ENCODE peak calls at places on chromosomes 11 and 22, in six cellular contexts. Z is colonic mucosa, K is uterus, R is SJSA1, C is heart left ventricle, G is brain microvascular endothelial cell. W is an unnamed sample.

GRCh38 chr22:32533265-32534068 is 58.9 kb downstream of the FBXO7 start:
- DNase-seq in C (no peak), Z (no peak), R (peak), G (peak), K (peak), W (peak)

GRCh38 chr22:41355895-41356294 is 25.8 kb upstream of the TEF start:
- DNase-seq in K (no peak), G (no peak), C (no peak), R (no peak), Z (no peak), W (no peak)

GRCh38 chr22:48263431-48263765 is 1500.9 kb downstream of the TBC1D22A start:
- DNase-seq in R (no peak), C (no peak), G (no peak), Z (no peak), K (no peak), W (no peak)

GRCh38 chr22:47059701-47060161 is 297.3 kb downstream of the TBC1D22A start:
- DNase-seq in C (no peak), R (no peak), K (no peak), G (no peak), Z (no peak), W (no peak)

GRCh38 chr22:44445307-44445680 is 52.7 kb downstream of the RTL6 start:
- DNase-seq in R (no peak), G (no peak), Z (no peak), C (no peak), K (no peak), W (no peak)

GRCh38 chr11:126354631-126355323 is 709 bp upstream of the ST3GAL4 start:
- DNase-seq in C (peak), Z (no peak), K (no peak), G (no peak), R (no peak), W (no peak)

GRCh38 chr11:128342511-128343133 is 244.7 kb downstream of the ETS1 start:
- DNase-seq in Z (peak), G (peak), R (peak), K (peak), C (peak), W (peak)

GRCh38 chr11:57873196-57873911 is 111.8 kb downstream of the CTNND1 start:
- DNase-seq in C (no peak), G (no peak), R (no peak), Z (no peak), K (no peak), W (no peak)

GRCh38 chr11:119284344-119285157 is 32.4 kb downstream of the MCAM start:
- DNase-seq in K (no peak), C (no peak), G (no peak), Z (no peak), R (no peak), W (no peak)

GRCh38 chr11:71302911-71303310 is 50.5 kb upstream of the SHANK2 start:
- DNase-seq in C (no peak), G (no peak), K (no peak), R (no peak), Z (no peak), W (no peak)

GRCh38 chr22:31046591-31047226 is 34.4 kb upstream of the SMTN start:
- DNase-seq in G (no peak), K (peak), R (no peak), Z (no peak), C (peak), W (peak)

GRCh38 chr11:28677719-28678118 is 569.5 kb downstream of the METTL15 start:
- DNase-seq in Z (no peak), K (no peak), G (no peak), C (no peak), R (no peak), W (no peak)

GRCh38 chr22:41446639-41447434 is at the start of gene TOB2:
- DNase-seq in G (peak), K (peak), R (peak), Z (peak), C (peak), W (peak)

GRCh38 chr11:58957922-58958321 is 18.6 kb downstream of the GLYATL1 start:
- DNase-seq in C (no peak), G (no peak), Z (no peak), R (no peak), K (no peak), W (no peak)

GRCh38 chr22:26161746-26162145 is 7.5 kb upstream of the SEZ6L start:
- DNase-seq in R (no peak), C (no peak), Z (no peak), K (no peak), G (no peak), W (no peak)

GRCh38 chr11:93577291-93577690 is 34.1 kb upstream of the SMCO4 start:
- DNase-seq in G (peak), Z (no peak), K (no peak), C (no peak), R (peak), W (no peak)

GRCh38 chr22:46350111-46350510 is 14.6 kb downstream of the TRMU start:
- DNase-seq in C (no peak), R (no peak), Z (no peak), K (no peak), G (no peak), W (no peak)

GRCh38 chr11:69123593-69124545 is 31.9 kb upstream of the SMIM38 start:
- DNase-seq in R (no peak), Z (no peak), K (no peak), C (no peak), G (no peak), W (no peak)

GRCh38 chr11:74347381-74347780 is 35.9 kb upstream of the P4HA3 start:
- DNase-seq in R (no peak), K (no peak), G (no peak), Z (no peak), C (no peak), W (no peak)

GRCh38 chr11:92269021-92269420 is 44.4 kb downstream of the FAT3 start:
- DNase-seq in G (peak), K (no peak), Z (no peak), C (no peak), R (peak), W (peak)

GRCh38 chr11:76135491-76135890 is 70.8 kb downstream of the WNT11 start:
- DNase-seq in R (no peak), C (no peak), Z (no peak), G (no peak), K (no peak), W (no peak)

GRCh38 chr11:28877366-28877765 is 769.2 kb downstream of the METTL15 start:
- DNase-seq in R (no peak), Z (no peak), G (no peak), K (no peak), C (no peak), W (no peak)

GRCh38 chr11:64059339-64060176 is 23.8 kb downstream of the FLRT1 start:
- DNase-seq in G (no peak), R (no peak), K (no peak), Z (no peak), C (no peak), W (no peak)

GRCh38 chr11:63851354-63851753 is 12.4 kb downstream of the MARK2 start:
- DNase-seq in G (no peak), K (no peak), Z (no peak), R (no peak), C (no peak), W (no peak)

GRCh38 chr22:31585161-31585859 is 76.7 kb downstream of the PISD start:
- DNase-seq in R (no peak), G (peak), Z (no peak), C (no peak), K (no peak), W (no peak)

GRCh38 chr11:131375421-131375820 is 5.0 kb downstream of the NTM start:
- DNase-seq in G (no peak), Z (no peak), C (no peak), R (no peak), K (no peak), W (no peak)

GRCh38 chr11:46504817-46505613 is 88.8 kb downstream of the AMBRA1 start:
- DNase-seq in R (peak), K (no peak), Z (no peak), G (peak), C (no peak), W (no peak)

GRCh38 chr11:46597609-46598219 is 3.9 kb upstream of the AMBRA1 start:
- DNase-seq in Z (no peak), R (no peak), C (no peak), K (no peak), G (peak), W (no peak)

GRCh38 chr11:109798521-109798920 is 294.7 kb upstream of the ZC3H12C start:
- DNase-seq in K (no peak), G (no peak), C (no peak), R (no peak), Z (no peak), W (no peak)

GRCh38 chr22:41197808-41198585 is 7.1 kb upstream of the L3MBTL2 start:
- DNase-seq in K (no peak), C (peak), Z (peak), G (no peak), R (peak), W (peak)

GRCh38 chr22:38177926-38178604 is 3.6 kb downstream of the PLA2G6 start:
- DNase-seq in R (peak), K (peak), C (no peak), G (peak), Z (peak), W (peak)

GRCh38 chr11:121157756-121158155 is 56.7 kb downstream of the TECTA start:
- DNase-seq in Z (no peak), R (no peak), K (no peak), C (no peak), G (no peak), W (no peak)

GRCh38 chr11:47912843-47913437 is 64.8 kb upstream of the NUP160 start:
- DNase-seq in Z (no peak), R (no peak), G (no peak), C (no peak), K (no peak), W (no peak)
- H3K27ac ChIP-seq in Z (no peak), R (no peak), G (no peak), C (no peak), K (no peak), W (no peak)

GRCh38 chr11:26579683-26580082 is 7.6 kb upstream of the MUC15 start:
- DNase-seq in C (no peak), G (no peak), R (no peak), Z (no peak), K (no peak), W (no peak)

GRCh38 chr11:26587073-26587472 is 15.0 kb upstream of the MUC15 start:
- DNase-seq in K (no peak), R (no peak), G (no peak), C (no peak), Z (no peak), W (no peak)

GRCh38 chr11:26580929-26581328 is 8.9 kb upstream of the MUC15 start:
- DNase-seq in G (no peak), K (no peak), C (no peak), R (no peak), Z (no peak), W (no peak)

GRCh38 chr11:26584818-26585217 is 12.8 kb upstream of the MUC15 start:
- DNase-seq in R (no peak), C (no peak), G (no peak), Z (no peak), K (no peak), W (no peak)

DNA sequence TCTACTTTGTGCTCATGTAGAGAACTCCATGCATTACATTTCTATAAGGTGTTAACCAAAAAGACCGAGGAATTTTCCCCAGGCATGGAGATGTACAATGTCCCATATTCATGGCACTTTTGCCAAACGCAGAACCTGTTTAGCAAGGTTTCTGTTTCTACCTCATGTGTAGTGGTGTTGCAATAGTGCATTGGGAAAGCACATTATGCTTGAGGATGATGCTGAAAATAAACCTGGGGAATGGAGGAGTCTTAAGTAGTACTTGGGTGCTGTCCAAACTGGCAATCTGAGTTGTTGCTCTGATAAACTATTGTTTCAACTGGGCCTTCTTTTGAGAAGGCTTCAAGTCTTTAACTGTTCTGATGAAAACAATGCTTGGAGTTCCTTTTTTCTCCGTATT is 11.5 kb upstream of the MUC15 start:
- DNase-seq in C (no peak), R (no peak), Z (no peak), K (no peak), G (peak), W (no peak)
- H3K27ac ChIP-seq in C (no peak), R (no peak), Z (no peak), K (no peak), G (no peak), W (no peak)

GRCh38 chr11:107508201-107508857 is 50.7 kb upstream of the CWF19L2 start:
- DNase-seq in R (no peak), Z (no peak), K (no peak), G (no peak), C (no peak), W (no peak)
- H3K27ac ChIP-seq in R (no peak), Z (no peak), K (no peak), G (no peak), C (no peak), W (no peak)

GRCh38 chr11:102306048-102306575 is 11.2 kb upstream of the BIRC3 start:
- DNase-seq in K (no peak), G (no peak), C (no peak), Z (peak), R (peak), W (no peak)
- H3K27ac ChIP-seq in K (no peak), G (no peak), C (no peak), Z (peak), R (peak), W (no peak)

GRCh38 chr22:35891442-35891841 is 137.2 kb downstream of the RBFOX2 start:
- DNase-seq in G (no peak), R (no peak), K (no peak), Z (no peak), C (no peak), W (no peak)
- H3K27ac ChIP-seq in G (no peak), R (no peak), K (no peak), Z (no peak), C (peak), W (no peak)

GRCh38 chr11:112156594-112157273 is 7.2 kb downstream of the IL18 start:
- DNase-seq in K (no peak), G (no peak), R (no peak), Z (no peak), C (no peak), W (no peak)

GRCh38 chr11:112159098-112159761 is 4.7 kb downstream of the IL18 start:
- DNase-seq in K (no peak), G (no peak), C (no peak), R (no peak), Z (no peak), W (no peak)

GRCh38 chr11:112160452-112160851 is 3.4 kb downstream of the IL18 start:
- DNase-seq in R (no peak), K (no peak), Z (no peak), C (no peak), G (no peak), W (no peak)

GRCh38 chr11:112157274-112157766 is 6.6 kb downstream of the IL18 start:
- DNase-seq in G (peak), C (no peak), R (peak), Z (no peak), K (no peak), W (peak)

DNA sequence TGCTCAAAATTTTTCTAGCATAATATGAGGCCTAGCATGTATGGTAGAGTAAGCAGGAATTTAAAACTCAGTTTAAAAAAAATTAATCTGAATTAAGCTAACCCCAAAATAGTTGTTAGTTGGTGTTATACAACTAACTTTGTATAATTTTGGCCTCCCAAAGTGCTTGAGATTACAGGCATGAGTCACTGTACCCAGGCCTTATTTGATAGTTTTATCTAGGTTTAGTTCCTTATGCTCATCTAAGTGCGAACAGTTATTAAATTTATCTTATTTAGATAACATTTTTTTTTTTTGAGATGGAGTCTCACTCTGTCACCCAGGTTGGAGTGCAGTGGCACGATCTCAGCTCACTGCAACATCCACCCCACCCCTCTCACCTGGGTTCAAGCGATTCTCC is 7.7 kb downstream of the IL18 start:
- DNase-seq in G (no peak), K (no peak), R (no peak), C (no peak), Z (no peak), W (no peak)
- H3K27ac ChIP-seq in G (no peak), K (no peak), R (peak), C (no peak), Z (no peak), W (no peak)

W was measured in SJCRH30.